ENCODE peak calls at places on chromosome 7, in eight cellular contexts. R is GM20000, F is mesenchymal stem cell, W is type B pancreatic cell, S is putamen, V is Peyer's patch, T is anterior cingulate cortex, U is skeletal muscle cell. C is an unnamed sample.
A peak's percentile ranks its signal among the peaks of the same experiment; 100 is the strongest.

GRCh38 chr7:50660040-50660829 is 95.0 kb upstream of the DDC start:
- DNase-seq in R (no peak), F (no peak), W (no peak), S (no peak), V (no peak), T (no peak), U (no peak), C (no peak)

GRCh38 chr7:151008511-151009323 is 15.6 kb downstream of the ATG9B start:
- DNase-seq in R (peak; percentile 85), F (no peak), W (no peak), S (no peak), V (peak; percentile 82), T (no peak), U (no peak), C (peak; percentile 41)

GRCh38 chr7:91041901-91042457 is 222.3 kb upstream of the FZD1 start:
- DNase-seq in R (no peak), F (no peak), W (no peak), S (peak; percentile 69), V (no peak), T (no peak), U (no peak), C (no peak)

GRCh38 chr7:17233643-17234397 is 64.6 kb upstream of the AHR start:
- DNase-seq in R (peak; percentile 2), F (peak; percentile 76), W (no peak), S (peak; percentile 3), V (no peak), T (no peak), U (no peak), C (peak; percentile 33)

GRCh38 chr7:7970620-7971307 is 2.2 kb downstream of the GLCCI1 start:
- DNase-seq in R (no peak), F (peak; percentile 47), W (no peak), S (peak; percentile 44), V (no peak), T (peak; percentile 2), U (no peak), C (peak; percentile 35)

GRCh38 chr7:90629306-90629918 is 33.3 kb downstream of the CDK14 start:
- DNase-seq in R (peak; percentile 50), F (peak; percentile 75), W (no peak), S (no peak), V (no peak), T (no peak), U (no peak), C (peak; percentile 72)

GRCh38 chr7:11355571-11355970 is 381.9 kb downstream of the PHF14 start:
- DNase-seq in R (no peak), F (no peak), W (no peak), S (no peak), V (no peak), T (no peak), U (no peak), C (no peak)

GRCh38 chr7:31950101-31950755 is 120.0 kb downstream of the PDE1C start:
- DNase-seq in R (no peak), F (peak; percentile 79), W (no peak), S (no peak), V (no peak), T (no peak), U (no peak), C (peak; percentile 15)

GRCh38 chr7:13911920-13912319 is 77.5 kb downstream of the ETV1 start:
- DNase-seq in R (no peak), F (no peak), W (no peak), S (no peak), V (no peak), T (no peak), U (no peak), C (no peak)

GRCh38 chr7:30893357-30893756 is 18.3 kb upstream of the AQP1 start:
- DNase-seq in R (no peak), F (peak; percentile 68), W (no peak), S (peak; percentile 24), V (no peak), T (no peak), U (no peak), C (no peak)

GRCh38 chr7:89772276-89772675 is 382.0 kb upstream of the STEAP1 start:
- DNase-seq in R (no peak), F (no peak), W (no peak), S (no peak), V (no peak), T (no peak), U (no peak), C (no peak)

GRCh38 chr7:106563466-106564150 is 97.3 kb downstream of the CCDC71L start:
- DNase-seq in R (no peak), F (peak; percentile 18), W (no peak), S (no peak), V (no peak), T (no peak), U (no peak), C (peak; percentile 38)

GRCh38 chr7:31785081-31785480 is 98.1 kb downstream of the PPP1R17 start:
- DNase-seq in R (no peak), F (no peak), W (no peak), S (no peak), V (no peak), T (no peak), U (no peak), C (peak; percentile 7)

GRCh38 chr7:130814753-130815152 is 80.7 kb upstream of the KLF14 start:
- DNase-seq in R (no peak), F (peak; percentile 34), W (no peak), S (no peak), V (no peak), T (no peak), U (no peak), C (peak; percentile 72)

GRCh38 chr7:15557186-15557585 is 4.6 kb downstream of the AGMO start:
- DNase-seq in R (no peak), F (no peak), W (no peak), S (no peak), V (no peak), T (no peak), U (no peak), C (no peak)

GRCh38 chr7:128827971-128828711 is 2.1 kb upstream of the FLNC start:
- DNase-seq in R (no peak), F (peak; percentile 90), W (no peak), S (no peak), V (no peak), T (no peak), U (no peak), C (peak; percentile 80)

GRCh38 chr7:77338883-77339629 is 77.1 kb downstream of the GSAP start:
- DNase-seq in R (no peak), F (peak; percentile 48), W (no peak), S (no peak), V (no peak), T (no peak), U (no peak), C (peak; percentile 42)

GRCh38 chr7:91949221-91950009 is 8.8 kb downstream of the AKAP9 start:
- DNase-seq in R (no peak), F (peak; percentile 22), W (no peak), S (no peak), V (no peak), T (no peak), U (no peak), C (no peak)

GRCh38 chr7:93373537-93373936 is 141.4 kb downstream of the VPS50 start:
- DNase-seq in R (no peak), F (no peak), W (no peak), S (no peak), V (no peak), T (no peak), U (no peak), C (no peak)

GRCh38 chr7:36532981-36533499 is 143.4 kb downstream of the ANLN start:
- DNase-seq in R (no peak), F (no peak), W (no peak), S (peak; percentile 85), V (no peak), T (no peak), U (no peak), C (no peak)

GRCh38 chr7:4631021-4631663 is 51.0 kb upstream of the FOXK1 start:
- DNase-seq in R (no peak), F (no peak), W (no peak), S (no peak), V (no peak), T (no peak), U (no peak), C (no peak)

GRCh38 chr7:151117565-151117964 is 31.3 kb downstream of the AGAP3 start:
- DNase-seq in R (no peak), F (no peak), W (no peak), S (no peak), V (no peak), T (no peak), U (no peak), C (no peak)

GRCh38 chr7:37784015-37784414 is 64.4 kb upstream of the NME8 start:
- DNase-seq in R (no peak), F (no peak), W (no peak), S (no peak), V (no peak), T (no peak), U (no peak), C (no peak)

GRCh38 chr7:45184326-45185027 is 26.9 kb downstream of the RAMP3 start:
- DNase-seq in R (no peak), F (no peak), W (peak; percentile 57), S (no peak), V (no peak), T (no peak), U (no peak), C (no peak)

GRCh38 chr7:36567699-36568436 is 156.4 kb downstream of the AOAH start:
- DNase-seq in R (no peak), F (no peak), W (no peak), S (no peak), V (no peak), T (no peak), U (no peak), C (no peak)

GRCh38 chr7:79615466-79615865 is 162.0 kb upstream of the MAGI2 start:
- DNase-seq in R (no peak), F (no peak), W (no peak), S (no peak), V (no peak), T (no peak), U (no peak), C (no peak)

GRCh38 chr7:85471740-85472139 is 284.9 kb upstream of the SEMA3D start:
- DNase-seq in R (no peak), F (peak; percentile 94), W (no peak), S (no peak), V (no peak), T (no peak), U (no peak), C (peak; percentile 66)

GRCh38 chr7:98930921-98931320 is 52.6 kb downstream of the TRRAP start:
- DNase-seq in R (peak; percentile 39), F (no peak), W (no peak), S (no peak), V (no peak), T (no peak), U (no peak), C (no peak)

GRCh38 chr7:114370177-114370576 is 44.4 kb upstream of the FOXP2 start:
- DNase-seq in R (no peak), F (no peak), W (no peak), S (no peak), V (no peak), T (no peak), U (no peak), C (no peak)

C was measured in adipocyte.